ENCODE peak calls at places on chromosomes 7 and 10, in six cellular contexts. Q is OCI-LY7, W is right atrium auricular region, Y is left lung, K is coronary artery, C is psoas muscle. S is an unnamed sample.

GRCh38 chr10:122485670-122486069 is 24.3 kb downstream of the HTRA1 start:
- DNase-seq in Y (peak), C (no peak), Q (no peak), W (no peak), K (no peak), S (no peak)

GRCh38 chr10:124911124-124912051 is 30.5 kb upstream of the ZRANB1 start:
- DNase-seq in K (no peak), W (no peak), Q (no peak), C (no peak), Y (no peak), S (no peak)

GRCh38 chr10:62924344-62924748 is 108.2 kb upstream of the EGR2 start:
- DNase-seq in W (no peak), Y (no peak), C (no peak), K (no peak), Q (no peak), S (peak)

GRCh38 chr7:143884978-143885559 is 16.9 kb downstream of the TCAF1 start:
- DNase-seq in Q (no peak), W (no peak), Y (peak), K (no peak), C (peak), S (peak)

GRCh38 chr10:91589015-91589655 is 43.7 kb downstream of the PPP1R3C start:
- DNase-seq in Y (no peak), C (peak), W (no peak), Q (no peak), K (peak), S (no peak)

GRCh38 chr7:13117103-13117502 is 429.7 kb downstream of the ARL4A start:
- DNase-seq in Y (no peak), W (no peak), K (no peak), C (no peak), Q (no peak), S (peak)

GRCh38 chr7:13577566-13578145 is 411.8 kb downstream of the ETV1 start:
- DNase-seq in Q (no peak), Y (no peak), K (no peak), C (no peak), W (no peak), S (no peak)

GRCh38 chr10:72244573-72245038 is 28.5 kb upstream of the ASCC1 start:
- DNase-seq in K (no peak), C (no peak), W (no peak), Q (no peak), Y (no peak), S (no peak)

GRCh38 chr10:69123306-69123746 is 652 bp upstream of the VPS26A start:
- DNase-seq in Y (peak), Q (no peak), K (no peak), W (no peak), C (no peak), S (peak)

GRCh38 chr10:7391748-7392147 is 19.1 kb downstream of the SFMBT2 start:
- DNase-seq in Q (no peak), Y (no peak), W (no peak), K (no peak), C (no peak), S (no peak)

GRCh38 chr10:78688221-78688944 is 380.4 kb upstream of the ZMIZ1 start:
- DNase-seq in Y (no peak), C (no peak), Q (no peak), K (no peak), W (peak), S (no peak)

GRCh38 chr7:33072471-33072870 is 9.9 kb upstream of the NT5C3A start:
- DNase-seq in K (no peak), Y (no peak), C (no peak), Q (no peak), W (no peak), S (peak)

GRCh38 chr7:2242541-2243482 is 786 bp downstream of the NUDT1 start:
- DNase-seq in C (no peak), K (no peak), W (no peak), Y (no peak), Q (peak), S (no peak)

GRCh38 chr7:28793383-28793782 is 164.7 kb downstream of the TRIL start:
- DNase-seq in C (peak), W (no peak), Y (no peak), Q (no peak), K (no peak), S (peak)

GRCh38 chr10:123807444-123808035 is 84.1 kb downstream of the CPXM2 start:
- DNase-seq in Y (no peak), C (no peak), Q (no peak), K (no peak), W (no peak), S (peak)

GRCh38 chr10:127832456-127832855 is 60.3 kb downstream of the CLRN3 start:
- DNase-seq in C (no peak), Y (no peak), W (peak), Q (no peak), K (no peak), S (no peak)

GRCh38 chr7:20299647-20300312 is 30.9 kb upstream of the ITGB8 start:
- DNase-seq in K (no peak), Y (no peak), C (no peak), W (no peak), Q (no peak), S (no peak)

GRCh38 chr10:126375299-126375698 is 13.0 kb downstream of the ADAM12 start:
- DNase-seq in W (no peak), Y (no peak), Q (no peak), K (no peak), C (no peak), S (no peak)

GRCh38 chr10:29588640-29589421 is 45.9 kb downstream of the SVIL start:
- DNase-seq in W (no peak), Q (no peak), C (peak), K (peak), Y (no peak), S (peak)

GRCh38 chr7:36190447-36191291 is 37.6 kb downstream of the EEPD1 start:
- DNase-seq in W (no peak), K (no peak), C (no peak), Y (peak), Q (peak), S (no peak)

GRCh38 chr10:4131407-4132215 is 346.6 kb upstream of the KLF6 start:
- DNase-seq in C (no peak), Y (no peak), K (no peak), W (no peak), Q (peak), S (peak)

GRCh38 chr7:124718032-124718766 is 47.4 kb downstream of the GPR37 start:
- DNase-seq in C (no peak), K (no peak), Q (no peak), W (no peak), Y (no peak), S (no peak)

GRCh38 chr10:32332299-32332750 is 14.6 kb downstream of the EPC1 start:
- DNase-seq in K (no peak), C (no peak), Q (peak), Y (no peak), W (no peak), S (peak)

GRCh38 chr10:92848441-92849233 is at the start of gene EXOC6:
- DNase-seq in C (peak), Q (peak), Y (peak), W (peak), K (peak), S (peak)

GRCh38 chr7:151836927-151837205 is 40.0 kb downstream of the PRKAG2 start:
- DNase-seq in W (no peak), K (no peak), C (peak), Q (no peak), Y (no peak), S (no peak)

GRCh38 chr7:137096607-137097006 is 228.2 kb downstream of the CHRM2 start:
- DNase-seq in Q (no peak), C (no peak), W (no peak), K (no peak), Y (no peak), S (no peak)

GRCh38 chr10:80322711-80323110 is 33.3 kb upstream of the MAT1A start:
- DNase-seq in Y (no peak), C (no peak), Q (no peak), K (no peak), W (no peak), S (no peak)

GRCh38 chr10:5816170-5816569 is 2.9 kb upstream of the GDI2 start:
- DNase-seq in Y (no peak), C (no peak), Q (peak), K (no peak), W (no peak), S (no peak)

GRCh38 chr10:78754269-78755074 is 314.3 kb upstream of the ZMIZ1 start:
- DNase-seq in Q (no peak), Y (no peak), C (no peak), K (no peak), W (no peak), S (no peak)

GRCh38 chr10:86900955-86901354 is 56.5 kb downstream of the MMRN2 start:
- DNase-seq in Y (peak), K (peak), C (peak), Q (no peak), W (peak), S (no peak)

GRCh38 chr10:94115725-94116124 is 122.0 kb downstream of the PLCE1 start:
- DNase-seq in C (no peak), W (no peak), Y (no peak), Q (no peak), K (no peak), S (peak)

GRCh38 chr7:56105508-56105907 is 768 bp downstream of the CHCHD2 start:
- DNase-seq in Y (no peak), W (no peak), K (no peak), Q (peak), C (no peak), S (peak)

GRCh38 chr7:148115308-148115707 is 475.3 kb upstream of the C7orf33 start:
- DNase-seq in C (no peak), K (no peak), Y (no peak), W (no peak), Q (no peak), S (no peak)

GRCh38 chr7:28956608-28957063 is 1.5 kb downstream of the TRIL start:
- DNase-seq in C (peak), K (no peak), W (no peak), Y (peak), Q (no peak), S (peak)

DNA sequence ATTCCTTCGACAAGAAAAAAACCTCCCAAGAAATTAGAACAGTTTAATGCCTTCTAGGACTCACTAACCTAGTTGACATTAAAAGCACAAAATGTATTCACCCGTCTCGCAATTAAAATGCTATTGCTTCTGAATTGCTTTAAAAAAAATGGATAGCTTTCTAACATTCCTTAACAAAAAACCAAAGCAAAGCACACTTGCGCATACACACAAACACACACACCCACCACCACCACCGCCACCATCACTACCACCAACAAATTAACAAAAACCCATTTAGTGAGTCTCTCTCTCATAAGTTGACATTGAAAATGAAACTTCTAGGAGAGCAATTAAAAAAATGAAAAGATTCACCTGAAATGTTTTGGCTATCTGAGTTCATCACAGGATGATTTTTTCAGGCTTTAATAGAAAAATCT is 3.9 kb upstream of the NKX2-3 start:
- DNase-seq in Q (no peak), W (no peak), Y (no peak), C (no peak), K (no peak), S (no peak)
- H3K4me3 ChIP-seq in Q (no peak), W (no peak), Y (no peak), C (no peak), K (no peak), S (no peak)

DNA sequence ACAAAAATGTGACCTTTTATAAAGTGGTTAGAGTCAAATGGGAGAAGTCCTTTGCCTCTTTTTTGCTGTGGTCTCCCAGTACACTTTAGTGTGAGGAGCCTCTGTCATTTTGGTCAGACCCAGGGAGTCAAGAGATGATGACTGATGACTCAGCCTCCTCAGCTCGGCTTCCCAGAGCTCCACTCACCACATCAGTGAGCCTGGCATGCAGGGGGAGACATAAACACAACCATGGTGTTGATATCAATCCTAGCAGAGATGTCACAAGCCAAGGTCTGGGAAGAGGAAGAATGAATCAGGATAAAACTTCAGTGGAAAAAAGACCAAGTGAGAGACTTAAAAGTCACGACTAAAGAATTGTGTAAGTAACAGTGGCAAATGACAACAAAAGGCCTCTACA is 50.1 kb downstream of the TFAM start:
- DNase-seq in K (peak), Q (no peak), C (peak), Y (peak), W (peak), S (peak)
- TF ChIP-seq CTCF in K (no peak), Q (no peak), C (no peak), Y (no peak), W (no peak), S (peak)

DNA sequence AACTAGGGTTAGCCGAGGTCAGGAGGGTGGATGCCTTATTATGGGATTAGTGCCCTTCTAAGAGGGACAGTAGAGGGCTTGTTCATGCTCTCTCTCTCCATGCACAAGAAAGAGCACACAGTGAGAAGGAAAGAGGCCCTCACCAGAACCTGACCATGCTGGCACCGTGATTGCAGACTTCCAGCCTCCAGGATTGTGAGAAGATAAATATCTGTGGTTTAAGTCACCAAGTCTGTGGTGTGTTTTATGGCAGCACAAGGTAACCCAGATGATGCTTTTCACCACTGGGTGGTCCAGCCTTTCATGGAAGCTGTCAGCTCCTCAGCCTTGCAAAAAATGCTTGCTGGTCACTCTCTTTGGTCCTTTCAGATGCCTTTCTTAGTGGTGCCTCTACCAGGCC is 175.9 kb downstream of the ANKRD30A start:
- DNase-seq in K (no peak), C (no peak), Y (no peak), Q (no peak), W (no peak), S (no peak)
- H3K4me3 ChIP-seq in K (no peak), C (no peak), Y (no peak), Q (no peak), W (no peak), S (no peak)

DNA sequence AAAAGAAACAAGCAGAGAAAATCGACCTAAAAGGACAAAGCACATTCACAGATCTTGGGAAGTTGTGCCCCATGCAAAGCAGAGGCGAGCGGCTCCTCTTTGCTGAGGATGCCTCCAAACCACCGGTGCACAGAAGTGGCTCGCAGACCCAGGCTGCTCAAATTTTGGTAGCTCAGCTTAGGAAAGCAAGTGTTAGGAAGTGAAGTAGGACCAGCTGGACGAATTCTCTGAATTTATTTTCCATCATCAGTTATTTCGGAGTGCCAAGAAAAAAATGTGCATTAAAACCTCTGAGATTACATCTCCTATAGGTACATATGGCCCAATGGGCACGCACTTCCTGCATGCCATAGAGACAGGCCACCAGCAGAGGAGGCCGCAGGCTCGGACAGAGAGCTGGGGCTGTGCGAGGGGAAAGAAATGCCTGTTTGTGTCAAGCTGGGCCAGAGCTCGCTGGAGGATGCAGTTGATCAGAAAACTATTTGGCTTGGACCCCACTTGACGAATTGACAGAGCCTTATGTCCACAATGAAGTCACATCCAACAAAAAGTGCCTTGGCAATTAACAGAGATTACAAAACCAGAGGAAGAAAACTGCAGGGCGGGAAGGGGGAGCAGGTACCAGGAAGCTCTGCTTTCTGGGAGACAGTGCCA is 122.3 kb upstream of the LYZL2 start:
- DNase-seq in Q (peak), K (no peak), Y (peak), C (peak), W (peak), S (peak)
- TF ChIP-seq CTCF in Q (peak), K (no peak), Y (no peak), C (peak), W (peak), S (peak)

GRCh38 chr7:116194115-116194514 is 16.2 kb upstream of the TES start:
- DNase-seq in Q (no peak), W (no peak), K (no peak), Y (no peak), C (no peak), S (no peak)

GRCh38 chr7:116197355-116197754 is 13.0 kb upstream of the TES start:
- DNase-seq in Q (no peak), K (no peak), C (no peak), Y (no peak), W (no peak), S (no peak)

GRCh38 chr7:116195451-116195850 is 14.9 kb upstream of the TES start:
- DNase-seq in K (no peak), Y (no peak), W (no peak), Q (no peak), C (no peak), S (peak)

GRCh38 chr7:116196947-116197346 is 13.4 kb upstream of the TES start:
- DNase-seq in Q (no peak), Y (no peak), K (no peak), W (no peak), C (no peak), S (no peak)

GRCh38 chr7:116193329-116194087 is 16.8 kb upstream of the TES start:
- DNase-seq in Q (no peak), K (no peak), W (no peak), Y (no peak), C (no peak), S (no peak)
- H3K4me3 ChIP-seq in Q (no peak), K (no peak), W (no peak), Y (no peak), C (no peak), S (no peak)

GRCh38 chr10:88129013-88129412 is 265.6 kb downstream of the PTEN start:
- DNase-seq in K (no peak), Q (no peak), Y (no peak), C (no peak), W (no peak), S (peak)

GRCh38 chr10:88127766-88128165 is 264.3 kb downstream of the PTEN start:
- DNase-seq in W (no peak), Y (no peak), C (no peak), K (no peak), Q (no peak), S (no peak)

GRCh38 chr10:88127266-88127665 is 263.8 kb downstream of the PTEN start:
- DNase-seq in Q (no peak), Y (no peak), W (no peak), K (no peak), C (no peak), S (no peak)

GRCh38 chr10:88130912-88131311 is 267.5 kb downstream of the PTEN start:
- DNase-seq in Y (no peak), K (no peak), C (no peak), W (no peak), Q (no peak), S (no peak)

GRCh38 chr10:88131561-88132139 is 268.2 kb downstream of the PTEN start:
- DNase-seq in Q (no peak), W (no peak), Y (no peak), C (peak), K (peak), S (peak)
- TF ChIP-seq CTCF in Q (no peak), W (no peak), Y (no peak), C (peak), K (no peak), S (peak)